ENCODE peak calls at places on chromosomes 6 and 20, in five cellular contexts. Y is kidney epithelial cell; X is upper lobe of left lung; N is effector memory CD4-positive, alpha-beta T cell; T is lower lobe of right lung. O is an unnamed sample.

GRCh38 chr6:14804001-14804401 is 441.9 kb upstream of the JARID2 start:
- DNase-seq in T (no peak), N (no peak), Y (no peak), X (no peak), O (no peak)

GRCh38 chr6:48048460-48049146 is 62.4 kb downstream of the PTCHD4 start:
- DNase-seq in Y (no peak), N (no peak), T (no peak), X (no peak), O (no peak)

GRCh38 chr6:120141601-120142000 is 792.0 kb upstream of the MAN1A1 start:
- DNase-seq in T (no peak), X (no peak), N (no peak), Y (no peak), O (no peak)

GRCh38 chr6:1496836-1497592 is 107.6 kb downstream of the FOXF2 start:
- DNase-seq in T (no peak), N (no peak), Y (no peak), X (no peak), O (no peak)

GRCh38 chr20:45919536-45919933 is 7.6 kb upstream of the PLTP start:
- DNase-seq in Y (no peak), X (no peak), N (no peak), T (no peak), O (no peak)

GRCh38 chr6:99424761-99425646 is at the start of gene PNISR:
- DNase-seq in T (peak), Y (peak), N (peak), X (peak), O (peak)

GRCh38 chr6:162099685-162100084 is 627.9 kb downstream of the PRKN start:
- DNase-seq in X (no peak), Y (peak), T (peak), N (no peak), O (no peak)

GRCh38 chr6:19399406-19399805 is 437.8 kb upstream of the ID4 start:
- DNase-seq in Y (no peak), X (no peak), N (no peak), T (no peak), O (no peak)

GRCh38 chr20:12591949-12592470 is 416.8 kb upstream of the SPTLC3 start:
- DNase-seq in X (peak), N (no peak), Y (no peak), T (no peak), O (no peak)

GRCh38 chr6:56832225-56832624 is 122.7 kb upstream of the BEND6 start:
- DNase-seq in N (no peak), Y (no peak), T (no peak), X (no peak), O (no peak)

GRCh38 chr20:34324541-34324940 is 21.4 kb upstream of the AHCY start:
- DNase-seq in N (no peak), X (no peak), Y (no peak), T (no peak), O (no peak)

GRCh38 chr20:57309544-57310115 is 20.0 kb upstream of the SPO11 start:
- DNase-seq in X (no peak), N (no peak), Y (no peak), T (no peak), O (no peak)

GRCh38 chr20:17834804-17835203 is 133.8 kb downstream of the SNX5 start:
- DNase-seq in T (no peak), N (no peak), X (no peak), Y (no peak), O (no peak)

GRCh38 chr20:7358670-7359069 is 581.6 kb downstream of the HAO1 start:
- DNase-seq in X (no peak), T (no peak), Y (no peak), N (no peak), O (no peak)

DNA sequence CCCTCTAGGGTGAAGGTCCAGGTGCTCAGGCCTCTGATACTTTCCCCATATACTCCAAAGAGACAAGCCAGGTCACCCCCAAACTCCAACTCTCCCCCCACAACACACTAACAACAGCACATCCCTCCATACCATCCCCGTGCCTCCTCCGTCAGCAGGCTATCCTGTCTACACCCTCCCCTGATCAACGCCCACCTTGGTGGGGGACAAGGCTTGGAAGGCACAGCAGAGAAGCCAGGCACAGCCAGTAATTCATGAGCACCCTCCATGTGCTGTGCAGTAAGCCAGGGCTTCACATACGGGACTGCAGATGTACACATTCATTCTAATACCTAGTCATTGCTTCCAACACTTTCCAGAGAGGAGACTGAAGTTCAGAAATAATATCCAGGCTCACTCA is 57.6 kb downstream of the TRERF1 start:
- DNase-seq in Y (no peak), N (no peak), X (no peak), T (no peak), O (no peak)
- H3K4me3 ChIP-seq in Y (no peak), N (no peak), X (no peak), T (no peak), O (no peak)

GRCh38 chr6:116450185-116450710 is 10.9 kb upstream of the CALHM6 start:
- DNase-seq in X (no peak), Y (no peak), N (no peak), T (no peak), O (no peak)
- H3K4me3 ChIP-seq in X (no peak), Y (no peak), N (no peak), T (no peak), O (no peak)

GRCh38 chr6:144330588-144330987 is 45.5 kb downstream of the UTRN start:
- DNase-seq in X (peak), Y (no peak), T (peak), N (no peak), O (no peak)

GRCh38 chr6:144334150-144334708 is 49.1 kb downstream of the UTRN start:
- DNase-seq in X (peak), Y (no peak), T (peak), N (peak), O (no peak)

GRCh38 chr6:144332177-144332576 is 47.0 kb downstream of the UTRN start:
- DNase-seq in N (no peak), X (no peak), Y (no peak), T (no peak), O (no peak)

GRCh38 chr6:144330017-144330416 is 44.9 kb downstream of the UTRN start:
- DNase-seq in N (no peak), X (no peak), Y (no peak), T (no peak), O (no peak)

GRCh38 chr6:144331610-144332009 is 46.5 kb downstream of the UTRN start:
- DNase-seq in X (no peak), Y (no peak), N (no peak), T (no peak), O (no peak)
- H3K4me3 ChIP-seq in X (peak), Y (no peak), N (no peak), T (peak), O (no peak)

GRCh38 chr20:1964659-1965405 is 29.0 kb downstream of the PDYN start:
- DNase-seq in N (no peak), X (no peak), Y (no peak), T (no peak), O (no peak)
- H3K4me3 ChIP-seq in N (no peak), X (peak), Y (no peak), T (no peak), O (no peak)

GRCh38 chr6:159688977-159689376 is 4.1 kb downstream of the SOD2 start:
- DNase-seq in T (no peak), X (peak), N (no peak), Y (no peak), O (no peak)
- H3K4me3 ChIP-seq in T (peak), X (peak), N (no peak), Y (no peak), O (no peak)

GRCh38 chr6:5999688-6000608 is 6.8 kb downstream of the NRN1 start:
- DNase-seq in X (no peak), T (no peak), Y (no peak), N (no peak), O (no peak)
- H3K4me3 ChIP-seq in X (peak), T (no peak), Y (no peak), N (no peak), O (no peak)

DNA sequence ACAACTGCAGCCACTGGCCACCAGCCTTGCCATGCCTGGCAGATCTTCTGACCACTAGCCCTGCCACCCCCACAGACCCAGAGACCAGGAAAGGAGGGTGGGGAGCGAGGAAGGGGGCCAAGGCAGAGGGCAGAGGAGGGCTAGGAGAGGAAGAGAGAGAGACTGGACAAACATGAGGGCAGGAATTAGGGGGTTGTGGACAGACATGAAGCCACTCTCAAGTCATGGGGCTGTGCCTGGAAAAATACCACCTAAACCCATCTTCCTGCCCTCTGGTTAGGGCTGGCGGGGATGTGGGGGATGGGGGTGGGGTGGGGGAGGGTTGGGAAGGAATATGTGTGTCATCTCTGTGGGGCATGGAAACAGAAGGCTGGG is 1.4 kb upstream of the SLC29A1 start:
- DNase-seq in X (no peak), Y (no peak), T (no peak), N (no peak), O (no peak)
- H3K4me3 ChIP-seq in X (peak), Y (no peak), T (peak), N (no peak), O (peak)